ENCODE peak calls at places on chromosomes 1 and 21, in five cellular contexts. U is HepG2, Y is A549, K is endothelial cell of umbilical vein, E is K562. J is an unnamed sample.

GRCh38 chr1:246189126-246189525 is 318.0 kb downstream of the SMYD3 start:
- DNase-seq in U (no peak), Y (no peak), K (no peak), E (no peak), J (no peak)

GRCh38 chr1:209513226-209513625 is 70.3 kb upstream of the CAMK1G start:
- DNase-seq in U (peak; percentile 24), Y (peak; percentile 38), K (peak; percentile 16), E (peak; percentile 32), J (peak; percentile 49)

GRCh38 chr1:227451062-227451461 is 112.3 kb upstream of the ZNF678 start:
- DNase-seq in U (no peak), Y (no peak), K (no peak), E (no peak), J (no peak)

GRCh38 chr1:26078286-26079177 is 11.1 kb upstream of the TRIM63 start:
- DNase-seq in U (no peak), Y (no peak), K (no peak), E (no peak), J (no peak)

GRCh38 chr1:28148880-28149195 is 27.7 kb downstream of the PTAFR start:
- DNase-seq in U (no peak), Y (no peak), K (no peak), E (no peak), J (no peak)

GRCh38 chr1:2845874-2846273 is 44.4 kb upstream of the TTC34 start:
- DNase-seq in U (no peak), Y (no peak), K (no peak), E (no peak), J (peak; percentile 14)

GRCh38 chr1:175137369-175137768 is 55.2 kb downstream of the KIAA0040 start:
- DNase-seq in U (no peak), Y (no peak), K (no peak), E (no peak), J (no peak)

GRCh38 chr1:62436039-62436465 is 797 bp upstream of the USP1 start:
- DNase-seq in U (no peak), Y (no peak), K (no peak), E (no peak), J (peak; percentile 99)

GRCh38 chr1:17984510-17985085 is 123.0 kb upstream of the IGSF21 start:
- DNase-seq in U (peak; percentile 20), Y (peak; percentile 13), K (no peak), E (peak; percentile 74), J (peak; percentile 48)

GRCh38 chr1:100077525-100077924 is 55.2 kb downstream of the SASS6 start:
- DNase-seq in U (no peak), Y (no peak), K (peak; percentile 89), E (no peak), J (no peak)

GRCh38 chr1:111739984-111740765 is 980 bp upstream of the INKA2 start:
- DNase-seq in U (no peak), Y (peak; percentile 35), K (peak; percentile 59), E (peak; percentile 42), J (peak; percentile 13)

GRCh38 chr1:77322061-77322900 is 40.5 kb downstream of the AK5 start:
- DNase-seq in U (peak; percentile 45), Y (peak; percentile 49), K (peak; percentile 14), E (peak; percentile 26), J (peak; percentile 20)

GRCh38 chr1:96358057-96358456 is 363.5 kb upstream of the PTBP2 start:
- DNase-seq in U (no peak), Y (no peak), K (no peak), E (no peak), J (no peak)

GRCh38 chr1:235902638-235903542 is 36.2 kb upstream of the LYST start:
- DNase-seq in U (no peak), Y (peak; percentile 55), K (no peak), E (no peak), J (peak; percentile 70)

GRCh38 chr1:239718997-239719628 is 332.7 kb downstream of the CHRM3 start:
- DNase-seq in U (no peak), Y (no peak), K (no peak), E (no peak), J (peak; percentile 83)

GRCh38 chr1:33163621-33164071 is 18.2 kb downstream of the TRIM62 start:
- DNase-seq in U (no peak), Y (no peak), K (peak; percentile 88), E (no peak), J (no peak)

GRCh38 chr21:44401386-44402160 is 48.2 kb downstream of the TRPM2 start:
- DNase-seq in U (no peak), Y (no peak), K (no peak), E (no peak), J (no peak)

GRCh38 chr1:75969550-75969949 is 37.3 kb upstream of the ASB17 start:
- DNase-seq in U (no peak), Y (no peak), K (no peak), E (no peak), J (no peak)

GRCh38 chr1:47703981-47704596 is 266.2 kb downstream of the FOXD2 start:
- DNase-seq in U (no peak), Y (peak; percentile 15), K (peak; percentile 39), E (peak; percentile 31), J (peak; percentile 21)

GRCh38 chr1:29569971-29570634 is 333.8 kb downstream of the PTPRU start:
- DNase-seq in U (peak; percentile 43), Y (peak; percentile 13), K (no peak), E (no peak), J (no peak)

GRCh38 chr1:240701412-240701811 is 89.5 kb upstream of the GREM2 start:
- DNase-seq in U (no peak), Y (no peak), K (no peak), E (no peak), J (no peak)

GRCh38 chr1:234856719-234857310 is 246.8 kb upstream of the IRF2BP2 start:
- DNase-seq in U (no peak), Y (no peak), K (no peak), E (no peak), J (no peak)

GRCh38 chr1:99808391-99809115 is 41.6 kb upstream of the AGL start:
- DNase-seq in U (peak; percentile 81), Y (peak; percentile 32), K (peak; percentile 87), E (peak; percentile 78), J (peak; percentile 82)

GRCh38 chr1:22450421-22451021 is 1.1 kb upstream of the ZBTB40 start:
- DNase-seq in U (peak; percentile 87), Y (no peak), K (no peak), E (no peak), J (no peak)

GRCh38 chr1:22454476-22455056 is 2.9 kb downstream of the ZBTB40 start:
- DNase-seq in U (no peak), Y (no peak), K (no peak), E (no peak), J (no peak)

GRCh38 chr1:22451702-22452400 is at the start of gene ZBTB40:
- DNase-seq in U (peak; percentile 94), Y (peak; percentile 68), K (peak; percentile 99), E (peak; percentile 99), J (peak; percentile 98)

GRCh38 chr1:22453181-22453580 is 1.5 kb downstream of the ZBTB40 start:
- DNase-seq in U (no peak), Y (no peak), K (no peak), E (no peak), J (no peak)

GRCh38 chr1:22452401-22452963 is 831 bp downstream of the ZBTB40 start:
- DNase-seq in U (no peak), Y (no peak), K (peak; percentile 83), E (no peak), J (no peak)
- TF ChIP-seq MYC in U (no peak), Y (no peak), K (no peak), E (no peak), J (no peak)

DNA sequence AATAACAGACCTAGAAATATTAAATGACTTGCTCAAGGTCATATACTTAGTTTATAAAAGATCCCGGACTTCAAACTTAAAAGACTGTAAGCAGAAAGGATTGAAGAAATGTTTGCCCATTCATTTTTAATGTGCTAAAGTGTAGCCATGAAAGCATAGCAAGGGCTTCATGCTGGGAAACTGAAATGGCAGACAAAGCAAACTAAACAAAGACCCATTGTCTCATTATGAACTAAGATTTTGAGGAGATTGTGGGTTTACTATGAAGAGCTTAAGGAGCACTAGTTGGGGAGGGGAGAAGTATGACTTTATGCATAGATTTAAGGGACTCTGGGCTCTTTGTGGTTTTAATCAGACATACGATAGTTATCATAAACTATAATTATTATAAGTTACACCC is 26.3 kb downstream of the ADAMTS1 start:
- DNase-seq in U (no peak), Y (no peak), K (no peak), E (no peak), J (no peak)
- TF ChIP-seq MYC in U (no peak), Y (no peak), K (no peak), E (no peak), J (no peak)

DNA sequence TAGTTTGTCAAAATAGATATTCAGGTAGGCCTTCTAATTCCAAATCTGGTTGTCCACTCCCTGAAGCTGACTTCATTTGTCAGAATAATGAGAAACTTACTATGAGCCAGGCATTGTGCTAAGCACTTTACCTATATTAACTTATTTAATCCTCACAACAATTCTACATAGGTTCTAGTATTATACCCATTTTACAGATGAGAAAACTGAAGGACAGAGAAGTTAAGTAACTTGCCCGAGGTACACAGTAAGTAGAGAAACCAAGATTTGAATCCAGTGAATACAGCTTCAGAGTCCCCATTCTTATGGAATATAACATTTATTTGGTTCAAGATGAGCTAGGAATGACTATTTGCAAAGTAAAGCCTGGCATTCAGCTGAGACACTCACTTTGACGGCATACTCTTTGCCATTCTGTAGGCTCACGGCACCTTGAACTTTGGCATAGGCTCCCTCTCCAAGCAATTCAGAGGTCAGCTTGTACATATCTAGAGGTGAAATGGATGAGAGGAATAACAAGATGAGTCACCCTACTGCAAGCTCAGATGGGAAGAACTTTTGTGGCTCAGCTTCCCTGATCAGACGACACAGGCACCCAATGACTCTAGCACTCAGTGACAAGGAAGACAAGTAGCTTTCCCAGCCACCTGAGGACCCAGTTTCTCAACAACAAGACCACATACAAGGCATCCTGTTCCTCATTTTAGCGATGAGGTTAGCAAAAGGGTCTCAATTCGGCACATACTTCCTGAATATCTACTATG is 23.7 kb downstream of the MKNK1 start:
- DNase-seq in U (peak; percentile 5), Y (no peak), K (no peak), E (peak; percentile 27), J (peak; percentile 88)
- TF ChIP-seq MYC in U (no peak), Y (no peak), K (no peak), E (no peak), J (no peak)

DNA sequence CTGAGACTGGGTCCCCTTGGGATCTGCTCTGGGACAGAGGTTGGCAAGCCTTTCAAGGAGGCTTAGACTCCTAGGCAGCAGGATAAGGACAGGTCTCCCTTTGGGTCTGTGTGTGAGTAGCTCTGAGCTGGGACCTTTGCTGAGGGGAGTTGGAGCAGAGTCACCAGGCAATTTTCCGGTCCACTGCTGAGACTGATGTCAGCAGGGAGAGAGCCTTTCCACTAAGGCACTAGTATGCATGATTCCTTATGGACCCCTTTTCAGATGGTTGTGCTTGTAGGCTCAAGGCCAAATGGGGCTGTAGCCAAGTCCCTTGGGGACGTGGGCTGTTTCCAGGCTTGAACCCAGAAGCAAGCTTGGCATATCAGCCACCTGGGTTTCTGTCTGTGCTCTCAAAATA is 72.9 kb downstream of the CCDC18 start:
- DNase-seq in U (no peak), Y (no peak), K (no peak), E (no peak), J (no peak)
- TF ChIP-seq MYC in U (no peak), Y (no peak), K (no peak), E (no peak), J (no peak)

GRCh38 chr1:44454704-44455103 is 49.6 kb downstream of the RNF220 start:
- DNase-seq in U (no peak), Y (no peak), K (no peak), E (no peak), J (no peak)

GRCh38 chr1:44464361-44464760 is 59.3 kb downstream of the RNF220 start:
- DNase-seq in U (no peak), Y (no peak), K (no peak), E (no peak), J (no peak)

GRCh38 chr1:44460107-44460885 is 55.2 kb downstream of the RNF220 start:
- DNase-seq in U (no peak), Y (no peak), K (no peak), E (no peak), J (peak; percentile 6)
- TF ChIP-seq MYC in U (no peak), Y (no peak), K (no peak), E (no peak), J (no peak)